ENCODE peak calls at places on chromosomes 11 and 22, in nine cellular contexts. Q, Z, U, G, V, T, S, M and N are unnamed samples.

GRCh38 chr11:68469642-68470041 is 9.1 kb downstream of the PPP6R3 start:
- DNase-seq in Q (no peak), Z (no peak), U (no peak), G (no peak), V (no peak), T (no peak), S (no peak), M (no peak), N (no peak)

GRCh38 chr11:133823211-133823610 is 22.1 kb downstream of the SPATA19 start:
- DNase-seq in Q (no peak), Z (no peak), U (no peak), G (no peak), V (no peak), T (no peak), S (no peak), M (no peak), N (no peak)

GRCh38 chr11:92852946-92853345 is 116.5 kb upstream of the MTNR1B start:
- DNase-seq in Q (no peak), Z (no peak), U (no peak), G (no peak), V (no peak), T (no peak), S (no peak), M (peak), N (no peak)

GRCh38 chr22:34105461-34106062 is 185.3 kb upstream of the LARGE1 start:
- DNase-seq in Q (no peak), Z (no peak), U (peak), G (no peak), V (no peak), T (peak), S (no peak), M (peak), N (peak)

GRCh38 chr11:93005239-93005638 is 35.8 kb downstream of the MTNR1B start:
- DNase-seq in Q (no peak), Z (no peak), U (no peak), G (no peak), V (no peak), T (no peak), S (no peak), M (no peak), N (no peak)

GRCh38 chr11:43738600-43739409 is 58.3 kb downstream of the HSD17B12 start:
- DNase-seq in Q (peak), Z (peak), U (peak), G (no peak), V (no peak), T (no peak), S (no peak), M (no peak), N (peak)

GRCh38 chr11:19880088-19880345 is 167.4 kb downstream of the NAV2 start:
- DNase-seq in Q (no peak), Z (no peak), U (no peak), G (no peak), V (no peak), T (no peak), S (no peak), M (no peak), N (no peak)

GRCh38 chr11:74443071-74443864 is 24.1 kb downstream of the KCNE3 start:
- DNase-seq in Q (no peak), Z (peak), U (peak), G (peak), V (no peak), T (peak), S (no peak), M (peak), N (peak)

GRCh38 chr11:27726981-27727380 is 26.7 kb upstream of the BDNF start:
- DNase-seq in Q (no peak), Z (no peak), U (no peak), G (no peak), V (no peak), T (no peak), S (no peak), M (no peak), N (no peak)

GRCh38 chr11:120272303-120272702 is 32.4 kb downstream of the POU2F3 start:
- DNase-seq in Q (no peak), Z (no peak), U (no peak), G (no peak), V (no peak), T (no peak), S (no peak), M (no peak), N (no peak)

GRCh38 chr11:69906453-69906907 is 87.3 kb upstream of the FGF3 start:
- DNase-seq in Q (no peak), Z (no peak), U (no peak), G (no peak), V (no peak), T (no peak), S (no peak), M (no peak), N (no peak)

GRCh38 chr22:36552300-36552699 is 23.3 kb upstream of the EIF3D start:
- DNase-seq in Q (no peak), Z (no peak), U (no peak), G (no peak), V (no peak), T (no peak), S (peak), M (no peak), N (no peak)

GRCh38 chr11:76380161-76380976 is 563 bp downstream of the THAP12 start:
- DNase-seq in Q (peak), Z (no peak), U (peak), G (no peak), V (no peak), T (peak), S (no peak), M (peak), N (no peak)

GRCh38 chr11:90235536-90235935 is 12.7 kb upstream of the CHORDC1 start:
- DNase-seq in Q (no peak), Z (no peak), U (no peak), G (no peak), V (no peak), T (no peak), S (no peak), M (no peak), N (no peak)

GRCh38 chr11:66566221-66566620 is 2.2 kb downstream of the CTSF start:
- DNase-seq in Q (no peak), Z (no peak), U (no peak), G (no peak), V (no peak), T (no peak), S (no peak), M (no peak), N (no peak)

GRCh38 chr22:40345271-40345670 is 1.0 kb upstream of the ADSL start:
- DNase-seq in Q (no peak), Z (no peak), U (no peak), G (no peak), V (no peak), T (no peak), S (no peak), M (no peak), N (no peak)

GRCh38 chr11:104075091-104075490 is 38.7 kb downstream of the DDI1 start:
- DNase-seq in Q (no peak), Z (no peak), U (no peak), G (no peak), V (no peak), T (no peak), S (no peak), M (no peak), N (no peak)

GRCh38 chr22:39635719-39636118 is 65.2 kb downstream of the CACNA1I start:
- DNase-seq in Q (no peak), Z (no peak), U (no peak), G (no peak), V (no peak), T (no peak), S (no peak), M (no peak), N (no peak)

GRCh38 chr11:45142241-45142885 is 4.1 kb upstream of the PRDM11 start:
- DNase-seq in Q (no peak), Z (no peak), U (no peak), G (no peak), V (no peak), T (no peak), S (no peak), M (no peak), N (no peak)

GRCh38 chr11:72578051-72578450 is 96.2 kb downstream of the PDE2A start:
- DNase-seq in Q (no peak), Z (no peak), U (peak), G (no peak), V (no peak), T (no peak), S (no peak), M (no peak), N (no peak)

GRCh38 chr11:12671378-12671777 is 2.8 kb upstream of the TEAD1 start:
- DNase-seq in Q (no peak), Z (no peak), U (no peak), G (no peak), V (no peak), T (no peak), S (no peak), M (no peak), N (no peak)

GRCh38 chr22:29870574-29870973 is 12.4 kb upstream of the MTMR3 start:
- DNase-seq in Q (no peak), Z (no peak), U (no peak), G (no peak), V (no peak), T (no peak), S (no peak), M (no peak), N (no peak)

GRCh38 chr11:63537293-63538101 is 889 bp downstream of the PLAAT4 start:
- DNase-seq in Q (no peak), Z (no peak), U (peak), G (no peak), V (peak), T (no peak), S (no peak), M (peak), N (peak)

GRCh38 chr11:126146454-126147192 is 64.8 kb downstream of the RPUSD4 start:
- DNase-seq in Q (no peak), Z (no peak), U (no peak), G (no peak), V (no peak), T (no peak), S (no peak), M (no peak), N (no peak)

GRCh38 chr22:44697423-44698179 is 4.4 kb upstream of the PRR5 start:
- DNase-seq in Q (peak), Z (peak), U (peak), G (peak), V (no peak), T (peak), S (no peak), M (peak), N (peak)

GRCh38 chr22:17596226-17596625 is 32.3 kb downstream of the ATP6V1E1 start:
- DNase-seq in Q (no peak), Z (no peak), U (no peak), G (no peak), V (no peak), T (no peak), S (no peak), M (no peak), N (no peak)

GRCh38 chr11:1350086-1350725 is 39.5 kb upstream of the BRSK2 start:
- DNase-seq in Q (no peak), Z (no peak), U (no peak), G (no peak), V (no peak), T (no peak), S (no peak), M (no peak), N (no peak)

DNA sequence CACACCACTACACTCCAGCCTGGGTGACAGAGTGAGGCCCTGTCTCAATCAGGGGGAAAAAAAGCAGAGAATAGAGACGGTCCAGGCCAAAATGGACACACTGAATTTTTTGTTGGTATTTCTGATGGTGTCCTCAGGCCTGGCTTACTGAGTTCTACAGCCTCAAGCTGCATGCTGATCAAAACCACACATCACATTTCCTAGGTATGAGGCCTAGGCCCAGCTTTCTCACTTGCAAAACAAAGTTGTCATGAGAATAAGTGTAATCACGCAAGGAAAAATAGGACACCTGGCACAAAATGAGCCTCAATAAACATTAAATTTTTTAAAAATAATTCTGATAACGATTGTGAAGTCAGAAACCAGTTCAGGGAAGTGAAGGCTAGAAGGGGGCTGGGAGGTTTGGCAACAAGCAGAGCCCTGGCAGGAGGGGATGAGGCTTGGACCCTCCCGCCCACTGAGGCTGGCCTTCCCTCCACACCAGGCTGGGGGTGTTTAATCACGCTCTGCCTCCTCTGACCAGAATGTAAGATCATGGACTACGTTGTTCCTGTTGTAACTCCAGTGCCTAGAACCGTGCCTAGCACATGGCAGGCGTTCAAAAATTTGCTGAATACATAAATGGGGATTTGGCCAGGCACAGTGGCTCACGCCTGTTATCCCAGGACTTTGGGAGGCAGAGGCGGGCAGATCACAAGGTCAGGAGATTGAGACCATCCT is 18.1 kb downstream of the PACSIN2 start:
- DNase-seq in Q (no peak), Z (no peak), U (no peak), G (no peak), V (no peak), T (no peak), S (no peak), M (no peak), N (peak)
- TF ChIP-seq POLR2A in Q (no peak), Z (no peak), U (no peak), G (no peak), V (no peak), T (no peak), S (no peak), M (no peak), N (no peak)

GRCh38 chr11:6606471-6607189 is 3.1 kb downstream of the ILK start:
- DNase-seq in Q (peak), Z (peak), U (peak), G (peak), V (peak), T (peak), S (no peak), M (peak), N (peak)

GRCh38 chr11:6604081-6604626 is 580 bp downstream of the ILK start:
- DNase-seq in Q (peak), Z (no peak), U (peak), G (no peak), V (no peak), T (peak), S (no peak), M (peak), N (peak)

GRCh38 chr11:6602096-6602940 is 1.1 kb downstream of the RRP8 start:
- DNase-seq in Q (no peak), Z (no peak), U (no peak), G (no peak), V (no peak), T (no peak), S (no peak), M (peak), N (no peak)

GRCh38 chr11:6601041-6601461 is 2.4 kb downstream of the RRP8 start:
- DNase-seq in Q (no peak), Z (no peak), U (no peak), G (no peak), V (no peak), T (no peak), S (no peak), M (peak), N (peak)

DNA sequence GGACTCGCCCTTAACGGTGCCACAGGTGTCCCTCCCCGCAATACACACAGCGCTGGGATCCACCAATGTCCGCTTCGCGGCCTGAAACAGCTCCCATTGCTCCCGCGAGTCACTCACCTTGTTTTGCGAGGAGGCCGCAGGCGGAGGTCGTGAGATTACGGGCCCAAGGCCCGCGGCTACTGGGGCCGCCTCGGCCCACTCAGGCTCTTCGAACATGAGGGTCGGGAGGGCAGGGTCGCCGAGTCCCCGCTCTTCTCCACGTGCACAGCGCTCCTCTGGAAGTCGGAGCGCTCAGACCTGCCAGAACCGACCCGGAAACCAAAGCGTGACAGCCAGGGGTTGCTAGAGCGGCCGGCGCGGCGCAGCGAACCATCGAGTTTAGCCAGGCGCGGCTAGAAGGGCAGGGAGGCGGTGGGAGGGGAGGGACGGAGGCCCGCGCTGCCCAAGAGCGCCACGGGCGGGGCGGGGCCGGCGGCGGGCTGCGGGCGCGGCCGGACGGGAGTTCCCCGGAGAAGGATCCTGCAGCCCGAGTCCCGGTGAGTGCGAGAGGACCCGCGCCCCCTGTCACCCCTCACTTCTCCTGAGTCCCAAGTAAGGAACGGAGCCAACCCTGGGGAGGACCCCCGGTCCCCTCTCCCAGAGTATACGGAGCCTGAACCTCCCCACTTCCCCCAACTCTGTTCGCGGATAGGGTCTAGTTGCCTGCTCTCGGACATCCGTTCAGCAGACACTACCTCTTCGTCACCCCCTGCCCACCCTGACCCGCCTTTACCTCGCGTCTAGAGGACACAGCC is at the start of the genes ILK and RRP8:
- DNase-seq in Q (peak), Z (peak), U (peak), G (peak), V (peak), T (peak), S (peak), M (peak), N (peak)
- TF ChIP-seq POLR2A in Q (peak), Z (peak), U (peak), G (no peak), V (peak), T (peak), S (peak), M (peak), N (peak)

GRCh38 chr11:86736303-86737143 is 63.8 kb upstream of the PRSS23 start:
- DNase-seq in Q (no peak), Z (no peak), U (no peak), G (no peak), V (no peak), T (peak), S (no peak), M (no peak), N (no peak)

GRCh38 chr11:86738615-86739014 is 61.7 kb upstream of the PRSS23 start:
- DNase-seq in Q (peak), Z (no peak), U (no peak), G (no peak), V (no peak), T (no peak), S (no peak), M (no peak), N (no peak)

GRCh38 chr11:86737223-86737622 is 63.1 kb upstream of the PRSS23 start:
- DNase-seq in Q (no peak), Z (no peak), U (no peak), G (no peak), V (no peak), T (no peak), S (no peak), M (no peak), N (no peak)

GRCh38 chr11:86737752-86738151 is 62.6 kb upstream of the PRSS23 start:
- DNase-seq in Q (no peak), Z (no peak), U (no peak), G (no peak), V (no peak), T (peak), S (no peak), M (no peak), N (no peak)

DNA sequence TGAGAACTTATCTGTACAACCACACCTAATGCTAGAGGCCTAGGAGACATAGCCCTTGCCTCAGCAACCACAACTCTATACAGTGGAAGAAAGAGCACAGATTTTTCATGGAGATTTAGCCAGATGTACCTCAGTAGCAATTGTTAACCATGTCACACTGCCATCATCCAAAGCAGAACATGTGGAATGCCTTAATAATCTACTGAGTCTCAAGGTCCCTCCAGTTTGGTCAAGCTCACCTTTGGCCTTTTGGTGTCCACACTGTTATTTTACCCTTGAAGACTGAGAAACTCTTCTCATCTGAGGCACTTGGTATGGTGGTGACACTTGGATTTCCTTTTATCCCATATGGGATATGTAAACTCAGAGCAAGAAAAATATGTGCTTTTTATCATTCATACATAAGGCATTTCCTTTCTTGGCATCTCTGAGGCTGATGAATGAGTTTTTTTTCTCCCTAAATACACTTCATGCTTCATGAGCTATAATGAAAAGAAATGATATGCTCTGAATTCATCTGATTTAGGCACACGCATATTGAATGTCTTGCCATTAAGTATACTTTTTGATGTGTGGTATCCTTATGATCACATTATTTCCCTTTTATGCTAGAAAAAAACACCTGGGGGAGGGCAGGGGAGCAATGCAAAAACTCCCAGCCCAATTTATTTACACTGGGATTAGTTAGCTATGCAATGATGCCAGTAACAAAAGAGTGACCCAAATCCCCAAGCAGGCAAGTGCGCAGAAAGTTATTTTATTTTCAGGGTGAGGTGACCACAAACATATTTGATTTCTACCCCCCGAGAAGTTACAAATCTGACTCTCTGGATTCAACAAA is 63.3 kb upstream of the ME3 start:
- DNase-seq in Q (no peak), Z (no peak), U (no peak), G (no peak), V (no peak), T (peak), S (no peak), M (no peak), N (no peak)
- TF ChIP-seq POLR2A in Q (no peak), Z (no peak), U (no peak), G (no peak), V (no peak), T (no peak), S (no peak), M (no peak), N (no peak)

DNA sequence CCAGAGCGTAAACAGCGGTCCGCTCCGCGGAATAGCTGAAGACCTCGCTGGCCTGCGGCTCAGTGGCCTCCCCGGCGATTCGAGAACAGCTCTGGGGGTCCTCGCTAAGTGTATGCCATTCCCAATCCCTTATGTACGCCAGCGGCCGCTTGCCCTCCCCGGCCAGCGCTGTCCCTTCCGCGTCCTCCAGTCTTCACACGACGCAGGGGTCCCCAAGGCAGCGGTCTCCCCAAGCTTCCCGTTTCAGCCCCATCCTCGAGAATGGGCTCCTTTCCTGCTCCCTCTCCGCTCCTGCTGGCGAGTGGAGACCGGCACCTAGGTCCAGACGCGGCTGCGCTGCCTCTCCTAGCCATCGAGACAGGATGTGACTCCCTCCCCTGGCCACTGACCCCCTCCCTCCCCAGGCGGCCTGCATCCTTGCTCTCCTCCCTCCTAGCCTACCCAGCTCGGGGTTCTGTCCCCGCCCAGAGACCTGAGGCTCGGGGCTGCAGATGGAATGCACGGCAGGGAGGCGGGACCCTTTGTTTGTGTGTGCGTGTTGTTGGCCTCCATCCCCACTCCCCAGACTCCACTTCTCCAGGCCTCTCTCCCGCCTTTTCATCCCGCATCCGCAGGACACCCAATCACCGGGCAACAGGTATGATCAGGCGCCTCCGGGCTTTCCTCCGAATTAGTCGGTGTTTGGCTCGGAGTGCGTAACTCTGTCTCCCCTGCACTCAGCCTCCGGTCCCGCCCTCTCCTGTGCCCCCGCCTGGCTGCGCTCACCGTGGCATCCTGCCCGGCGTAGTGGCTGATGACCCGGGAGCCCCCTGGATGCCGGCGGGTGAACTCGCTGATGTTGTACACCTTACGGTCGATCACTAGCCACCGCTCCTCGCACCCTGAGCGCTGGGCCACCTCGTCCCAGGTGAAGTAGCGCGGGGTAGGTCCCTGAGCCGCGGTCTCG is 740 bp downstream of the FADS1 start:
- DNase-seq in Q (peak), Z (peak), U (peak), G (no peak), V (no peak), T (peak), S (no peak), M (peak), N (peak)
- TF ChIP-seq POLR2A in Q (peak), Z (no peak), U (no peak), G (peak), V (no peak), T (no peak), S (no peak), M (no peak), N (no peak)